ENCODE peak calls at places on chromosome 17, in seven cellular contexts. J is uterus, E is breast epithelium, K is Peyer's patch, D is H54, Z is lower leg skin, X is right lobe of liver. P is an unnamed sample.

GRCh38 chr17:60060474-60060873 is 18.2 kb downstream of the HEATR6 start:
- DNase-seq in J (no peak), E (no peak), K (no peak), D (no peak), Z (no peak), X (no peak), P (no peak)

GRCh38 chr17:58755269-58755576 is 431 bp upstream of the PPM1E start:
- DNase-seq in J (no peak), E (no peak), K (no peak), D (peak; percentile 26), Z (no peak), X (no peak), P (no peak)

GRCh38 chr17:79923974-79924638 is 84.9 kb upstream of the CBX4 start:
- DNase-seq in J (no peak), E (no peak), K (peak; percentile 88), D (peak; percentile 82), Z (no peak), X (peak; percentile 52), P (no peak)

GRCh38 chr17:78899361-78900260 is 3.4 kb downstream of the CEP295NL start:
- DNase-seq in J (no peak), E (no peak), K (no peak), D (no peak), Z (no peak), X (no peak), P (no peak)

GRCh38 chr17:28370035-28370743 is at the start of gene VTN:
- DNase-seq in J (peak; percentile 44), E (no peak), K (no peak), D (no peak), Z (no peak), X (peak; percentile 93), P (peak; percentile 93)

GRCh38 chr17:10177921-10178788 is 20.3 kb downstream of the GAS7 start:
- DNase-seq in J (no peak), E (no peak), K (no peak), D (no peak), Z (no peak), X (no peak), P (no peak)

GRCh38 chr17:75535119-75535537 is 9.6 kb downstream of the LLGL2 start:
- DNase-seq in J (no peak), E (no peak), K (peak; percentile 82), D (no peak), Z (no peak), X (no peak), P (no peak)

GRCh38 chr17:51764387-51764971 is 394.0 kb downstream of the CA10 start:
- DNase-seq in J (peak; percentile 13), E (peak; percentile 23), K (no peak), D (peak; percentile 65), Z (no peak), X (no peak), P (peak; percentile 47)

GRCh38 chr17:68462381-68463210 is 5.3 kb upstream of the WIPI1 start:
- DNase-seq in J (peak; percentile 63), E (peak; percentile 52), K (peak; percentile 50), D (peak; percentile 69), Z (peak; percentile 89), X (no peak), P (peak; percentile 75)

GRCh38 chr17:13638855-13639458 is 37.2 kb upstream of the HS3ST3A1 start:
- DNase-seq in J (no peak), E (no peak), K (no peak), D (no peak), Z (no peak), X (no peak), P (no peak)

GRCh38 chr17:9414471-9414870 is 161.1 kb downstream of the STX8 start:
- DNase-seq in J (no peak), E (no peak), K (no peak), D (no peak), Z (no peak), X (no peak), P (no peak)

GRCh38 chr17:45809484-45809883 is 25.4 kb downstream of the CRHR1 start:
- DNase-seq in J (no peak), E (no peak), K (no peak), D (no peak), Z (no peak), X (no peak), P (no peak)

GRCh38 chr17:72448019-72448418 is 327.2 kb downstream of the SOX9 start:
- DNase-seq in J (no peak), E (no peak), K (no peak), D (no peak), Z (no peak), X (no peak), P (no peak)

GRCh38 chr17:48484256-48484655 is 46.6 kb downstream of the HOXB1 start:
- DNase-seq in J (no peak), E (no peak), K (no peak), D (no peak), Z (no peak), X (no peak), P (no peak)

GRCh38 chr17:58741121-58741625 is 14.5 kb upstream of the PPM1E start:
- DNase-seq in J (no peak), E (no peak), K (no peak), D (no peak), Z (no peak), X (no peak), P (no peak)

DNA sequence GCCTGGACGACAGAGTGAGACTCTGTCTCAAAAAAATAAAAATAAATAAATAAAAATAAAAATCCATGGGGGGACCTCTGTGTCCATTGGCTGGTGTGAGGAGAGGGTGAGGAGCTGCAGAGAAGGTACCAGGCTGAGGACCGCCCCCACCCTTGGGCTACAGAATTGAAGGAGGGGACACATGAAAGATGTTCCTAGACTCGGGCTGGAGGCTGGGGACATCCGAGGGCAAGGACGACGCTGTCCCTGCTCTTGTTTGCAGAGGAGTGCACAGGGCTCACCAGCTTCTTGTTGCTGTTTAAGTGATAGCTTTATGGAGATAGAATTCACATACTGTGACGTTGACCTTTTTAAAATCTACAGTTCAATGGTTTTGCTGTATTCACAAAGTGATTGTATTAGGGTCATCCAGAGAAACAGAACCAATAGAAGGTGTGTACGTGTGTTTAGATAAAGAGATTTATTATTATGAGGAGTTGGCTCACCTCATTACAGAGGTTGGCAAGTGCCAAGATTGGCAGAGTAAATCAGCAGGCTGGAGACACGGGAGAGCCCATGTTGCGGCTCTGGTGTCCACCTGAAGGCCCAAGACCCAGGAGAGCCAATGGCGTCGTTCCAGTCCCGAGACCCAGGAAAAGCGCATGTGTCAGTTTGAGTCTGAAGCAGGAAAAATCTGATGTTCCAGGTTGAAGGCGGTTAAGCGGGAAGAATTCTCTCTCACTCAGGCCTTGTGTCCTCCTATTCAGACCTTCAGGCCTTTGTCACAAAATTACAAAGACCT is 320.7 kb downstream of the SEC14L1 start:
- DNase-seq in J (no peak), E (no peak), K (no peak), D (no peak), Z (no peak), X (no peak), P (no peak)
- TF ChIP-seq POLR2A in J (no peak), E (no peak), K (no peak), D (no peak), Z (no peak), X (no peak), P (no peak)

GRCh38 chr17:47320879-47321502 is 2.8 kb upstream of the EFCAB13 start:
- DNase-seq in J (no peak), E (no peak), K (no peak), D (no peak), Z (no peak), X (no peak), P (no peak)

GRCh38 chr17:47325176-47325575 is 1.4 kb downstream of the EFCAB13 start:
- DNase-seq in J (no peak), E (no peak), K (no peak), D (no peak), Z (no peak), X (no peak), P (no peak)

GRCh38 chr17:47324224-47325020 is 667 bp downstream of the EFCAB13 start:
- DNase-seq in J (peak; percentile 55), E (peak; percentile 66), K (peak; percentile 71), D (no peak), Z (peak; percentile 92), X (peak; percentile 66), P (peak; percentile 44)

GRCh38 chr17:47318197-47318918 is 5.4 kb upstream of the EFCAB13 start:
- DNase-seq in J (no peak), E (no peak), K (no peak), D (no peak), Z (no peak), X (no peak), P (no peak)

DNA sequence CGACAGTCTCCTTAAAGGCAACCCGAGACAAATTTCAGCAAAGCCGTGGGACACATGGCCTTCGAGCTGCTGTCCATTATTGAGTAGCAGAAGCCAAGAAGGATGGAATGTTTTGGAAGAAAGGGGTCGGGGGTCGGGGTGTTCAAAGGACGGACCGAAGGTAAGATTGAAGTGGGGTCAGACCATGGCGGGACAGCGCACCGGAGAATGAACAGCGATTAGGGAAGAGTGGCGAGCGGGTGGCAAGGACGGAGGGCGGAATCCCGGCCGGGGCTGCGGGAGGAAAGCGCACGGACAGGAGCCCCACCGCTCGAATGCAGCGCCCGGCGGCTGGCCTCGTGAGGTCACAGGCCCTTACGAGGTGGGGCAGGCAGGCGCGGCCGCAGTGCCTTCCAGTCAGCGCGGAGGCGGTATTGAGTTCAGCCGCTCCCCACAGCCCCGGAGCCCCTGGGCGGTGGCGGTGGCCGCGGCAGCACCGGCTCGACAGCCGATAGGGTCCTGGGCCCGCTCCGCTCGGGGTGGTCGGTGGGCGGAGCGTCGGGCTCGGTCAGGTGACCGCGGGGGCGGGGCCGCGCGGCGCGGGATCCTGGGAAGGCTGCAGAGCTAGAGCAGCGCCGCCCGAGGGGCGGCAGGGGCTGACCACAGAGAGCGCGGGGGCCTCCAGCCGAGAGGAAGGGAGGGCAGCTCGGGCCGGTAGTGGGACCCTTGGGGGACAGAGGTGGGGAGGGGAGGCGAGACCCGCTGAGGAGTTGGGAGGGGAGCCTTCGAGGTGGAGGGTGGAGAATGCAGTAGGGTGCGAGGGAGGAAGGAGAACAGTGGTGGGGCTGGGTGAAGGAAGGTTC is at the start of gene EFCAB13:
- DNase-seq in J (peak; percentile 92), E (peak; percentile 87), K (peak; percentile 93), D (peak; percentile 48), Z (peak; percentile 98), X (peak; percentile 95), P (peak; percentile 88)
- TF ChIP-seq POLR2A in J (peak; percentile 98), E (peak; percentile 90), K (peak; percentile 86), D (peak; percentile 58), Z (peak; percentile 83), X (peak; percentile 95), P (peak; percentile 91)

GRCh38 chr17:81329279-81329926 is 34.3 kb upstream of the SLC38A10 start:
- DNase-seq in J (peak; percentile 89), E (peak; percentile 89), K (peak; percentile 94), D (peak; percentile 99), Z (peak; percentile 98), X (peak; percentile 94), P (peak; percentile 92)
- TF ChIP-seq POLR2A in J (peak; percentile 24), E (no peak), K (peak; percentile 64), D (no peak), Z (no peak), X (peak; percentile 86), P (no peak)

GRCh38 chr17:40177275-40177874 is at the start of gene RAPGEFL1:
- DNase-seq in J (peak; percentile 78), E (peak; percentile 72), K (peak; percentile 95), D (no peak), Z (peak; percentile 95), X (peak; percentile 87), P (peak; percentile 79)
- TF ChIP-seq POLR2A in J (peak; percentile 42), E (no peak), K (peak; percentile 95), D (no peak), Z (no peak), X (peak; percentile 37), P (peak; percentile 20)

P was measured in adrenal gland.